ENCODE peak calls at places on chromosomes 7 and 10, in four cellular contexts. One of them, this sample, is unnamed.

GRCh38 chr10:131077031-131077430 is 234.5 kb downstream of the TCERG1L start:
- DNase-seq in SK-N-SH: no peak
- DNase-seq in WTC11: no peak
- DNase-seq in K562: no peak
- DNase-seq in this sample: no peak

GRCh38 chr7:84663224-84663623 is 468.6 kb upstream of the SEMA3A start:
- DNase-seq in SK-N-SH: no peak
- DNase-seq in WTC11: no peak
- DNase-seq in K562: no peak
- DNase-seq in this sample: no peak

GRCh38 chr7:113936535-113936934 is 17.7 kb upstream of the PPP1R3A start:
- DNase-seq in SK-N-SH: no peak
- DNase-seq in WTC11: no peak
- DNase-seq in K562: no peak
- DNase-seq in this sample: no peak

GRCh38 chr7:157007470-157008066 is 2.9 kb downstream of the MNX1 start:
- DNase-seq in SK-N-SH: no peak
- DNase-seq in WTC11: no peak
- DNase-seq in K562: no peak
- DNase-seq in this sample: no peak

GRCh38 chr7:66099232-66099550 is 15.5 kb upstream of the CRCP start:
- DNase-seq in SK-N-SH: no peak
- DNase-seq in WTC11: no peak
- DNase-seq in K562: no peak
- DNase-seq in this sample: no peak

GRCh38 chr7:118573065-118573464 is 348.6 kb downstream of the ANKRD7 start:
- DNase-seq in SK-N-SH: peak; percentile 62
- DNase-seq in WTC11: no peak
- DNase-seq in K562: no peak
- DNase-seq in this sample: no peak

GRCh38 chr10:121285797-121286196 is 312.4 kb downstream of the FGFR2 start:
- DNase-seq in SK-N-SH: peak; percentile 21
- DNase-seq in WTC11: no peak
- DNase-seq in K562: no peak
- DNase-seq in this sample: no peak

GRCh38 chr7:87920578-87920977 is 13.5 kb upstream of the ADAM22 start:
- DNase-seq in SK-N-SH: no peak
- DNase-seq in WTC11: peak; percentile 23
- DNase-seq in K562: no peak
- DNase-seq in this sample: no peak

GRCh38 chr10:95360122-95360715 is 69.4 kb upstream of the PDLIM1 start:
- DNase-seq in SK-N-SH: no peak
- DNase-seq in WTC11: no peak
- DNase-seq in K562: peak; percentile 44
- DNase-seq in this sample: no peak

GRCh38 chr7:1704326-1705241 is 34.5 kb downstream of the ELFN1 start:
- DNase-seq in SK-N-SH: peak; percentile 37
- DNase-seq in WTC11: no peak
- DNase-seq in K562: no peak
- DNase-seq in this sample: no peak

GRCh38 chr10:105549731-105550130 is 908.6 kb downstream of the SORCS3 start:
- DNase-seq in SK-N-SH: no peak
- DNase-seq in WTC11: no peak
- DNase-seq in K562: no peak
- DNase-seq in this sample: no peak

GRCh38 chr10:31977440-31978157 is 49.0 kb upstream of the ARHGAP12 start:
- DNase-seq in SK-N-SH: no peak
- DNase-seq in WTC11: no peak
- DNase-seq in K562: no peak
- DNase-seq in this sample: no peak

GRCh38 chr10:13571541-13571940 is 15.2 kb upstream of the PRPF18 start:
- DNase-seq in SK-N-SH: no peak
- DNase-seq in WTC11: no peak
- DNase-seq in K562: no peak
- DNase-seq in this sample: no peak

DNA sequence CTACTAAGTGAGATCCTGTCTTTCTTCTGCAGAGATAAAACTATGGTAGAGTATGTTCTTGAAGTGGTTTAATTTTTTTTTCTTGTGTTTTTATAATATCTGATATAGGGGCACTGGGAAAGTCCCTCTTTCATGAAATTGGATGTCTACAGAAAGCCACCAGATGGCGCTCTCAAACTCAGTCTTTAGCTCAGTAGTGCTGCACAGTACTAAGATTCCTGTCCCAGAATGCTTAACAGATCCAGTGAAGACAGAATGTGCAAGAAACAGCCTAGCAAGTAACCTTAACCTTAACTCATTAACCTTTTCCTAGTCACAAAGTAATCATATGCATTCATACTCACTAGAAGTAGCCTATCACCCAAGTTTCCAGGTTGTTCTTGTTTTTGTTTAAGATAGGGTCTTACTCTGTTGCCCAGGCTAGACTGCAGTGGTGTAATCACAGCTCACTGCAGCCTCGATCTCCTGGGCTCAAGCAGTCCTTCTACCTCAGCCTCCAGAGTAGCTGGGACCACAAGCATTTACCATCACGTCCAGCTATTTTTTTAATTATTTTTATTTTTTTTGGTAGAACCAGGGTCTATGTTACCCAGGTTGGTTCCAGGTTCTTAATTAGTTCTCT is 56.7 kb downstream of the IDE start:
- DNase-seq in SK-N-SH: peak; percentile 61
- DNase-seq in WTC11: peak; percentile 54
- DNase-seq in K562: peak; percentile 35
- DNase-seq in this sample: peak; percentile 66
- TF ChIP-seq FOXJ3 in SK-N-SH: no peak
- TF ChIP-seq FOXJ3 in WTC11: no peak
- TF ChIP-seq FOXJ3 in K562: no peak
- TF ChIP-seq FOXJ3 in this sample: no peak

GRCh38 chr10:1572519-1573333 is 164.6 kb downstream of the ADARB2 start:
- DNase-seq in SK-N-SH: no peak
- DNase-seq in WTC11: no peak
- DNase-seq in K562: no peak
- DNase-seq in this sample: no peak

GRCh38 chr10:1567742-1568495 is 169.4 kb downstream of the ADARB2 start:
- DNase-seq in SK-N-SH: no peak
- DNase-seq in WTC11: no peak
- DNase-seq in K562: no peak
- DNase-seq in this sample: no peak

GRCh38 chr10:1571587-1572237 is 165.6 kb downstream of the ADARB2 start:
- DNase-seq in SK-N-SH: no peak
- DNase-seq in WTC11: no peak
- DNase-seq in K562: no peak
- DNase-seq in this sample: no peak

GRCh38 chr10:1569208-1569607 is 168.1 kb downstream of the ADARB2 start:
- DNase-seq in SK-N-SH: no peak
- DNase-seq in WTC11: no peak
- DNase-seq in K562: no peak
- DNase-seq in this sample: no peak

DNA sequence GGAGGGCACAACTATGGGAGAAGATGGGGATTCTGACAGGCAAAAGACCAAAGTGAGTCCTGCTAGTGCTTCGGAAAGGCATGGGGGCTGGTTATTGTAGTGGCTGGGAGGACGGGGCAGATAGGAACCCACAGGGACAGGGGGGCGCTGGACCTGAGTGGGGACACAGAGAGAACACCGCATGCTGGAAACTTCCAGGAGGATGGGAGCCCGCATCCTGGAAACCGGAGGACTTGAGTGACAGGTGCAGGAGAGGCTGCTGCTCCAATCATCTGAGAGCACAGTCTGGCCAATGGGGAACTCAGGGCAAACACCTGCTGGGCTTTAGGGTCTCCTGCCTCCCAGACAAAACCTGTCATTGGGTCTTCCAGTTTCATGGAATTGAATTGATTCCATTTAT is 166.7 kb downstream of the ADARB2 start:
- DNase-seq in SK-N-SH: no peak
- DNase-seq in WTC11: no peak
- DNase-seq in K562: no peak
- DNase-seq in this sample: no peak
- TF ChIP-seq FOXJ3 in SK-N-SH: no peak
- TF ChIP-seq FOXJ3 in WTC11: no peak
- TF ChIP-seq FOXJ3 in K562: no peak
- TF ChIP-seq FOXJ3 in this sample: no peak

GRCh38 chr7:135773451-135773850 is 24.8 kb upstream of the FAM180A start:
- DNase-seq in SK-N-SH: no peak
- DNase-seq in WTC11: no peak
- DNase-seq in K562: no peak
- DNase-seq in this sample: no peak

GRCh38 chr7:135775230-135775629 is 26.6 kb upstream of the FAM180A start:
- DNase-seq in SK-N-SH: no peak
- DNase-seq in WTC11: no peak
- DNase-seq in K562: no peak
- DNase-seq in this sample: no peak

GRCh38 chr7:135771961-135772638 is 23.5 kb upstream of the FAM180A start:
- DNase-seq in SK-N-SH: no peak
- DNase-seq in WTC11: no peak
- DNase-seq in K562: no peak
- DNase-seq in this sample: no peak

GRCh38 chr7:135772639-135773019 is 24.0 kb upstream of the FAM180A start:
- DNase-seq in SK-N-SH: no peak
- DNase-seq in WTC11: no peak
- DNase-seq in K562: no peak
- DNase-seq in this sample: no peak

DNA sequence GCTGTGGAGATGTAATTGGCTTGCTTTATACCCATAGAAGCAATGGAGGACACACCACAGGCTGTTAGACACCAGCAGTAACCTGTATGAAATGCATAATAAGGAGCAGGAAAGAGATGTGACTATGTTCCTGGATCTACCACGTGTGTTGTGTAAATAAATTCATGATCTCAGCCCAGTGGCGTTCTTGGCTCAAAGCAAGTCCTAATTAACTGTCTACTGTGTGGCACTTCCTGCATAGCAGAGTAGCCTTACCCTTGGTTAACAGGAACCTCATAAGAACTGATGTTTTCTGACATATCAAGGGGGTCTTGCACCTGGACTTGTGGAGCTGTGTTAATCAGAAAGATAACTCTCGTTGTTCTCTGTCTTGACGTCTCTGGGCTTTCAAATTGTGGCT is 25.7 kb upstream of the FAM180A start:
- DNase-seq in SK-N-SH: no peak
- DNase-seq in WTC11: no peak
- DNase-seq in K562: no peak
- DNase-seq in this sample: peak; percentile 14
- TF ChIP-seq FOXJ3 in SK-N-SH: no peak
- TF ChIP-seq FOXJ3 in WTC11: no peak
- TF ChIP-seq FOXJ3 in K562: no peak
- TF ChIP-seq FOXJ3 in this sample: no peak

DNA sequence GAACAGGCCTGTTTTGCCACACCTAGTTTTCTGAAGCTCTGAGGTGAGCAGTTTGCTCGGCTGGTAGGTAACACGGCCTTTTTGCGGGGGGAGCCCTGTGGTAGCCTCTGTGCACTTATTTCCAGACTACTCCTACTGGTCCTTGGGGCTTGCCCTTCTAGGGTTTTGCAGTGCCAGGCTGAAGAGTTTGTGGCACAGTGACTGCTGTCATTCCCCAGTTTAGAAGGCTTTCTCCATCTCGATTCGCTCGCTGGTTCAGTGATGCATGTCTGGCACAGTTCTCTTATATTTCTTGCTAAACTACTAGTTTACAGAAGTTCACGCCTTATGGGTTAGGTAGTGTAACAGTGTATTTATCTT is 711 bp downstream of the KIF20B start:
- DNase-seq in SK-N-SH: peak; percentile 11
- DNase-seq in WTC11: no peak
- DNase-seq in K562: peak; percentile 9
- DNase-seq in this sample: peak; percentile 11
- TF ChIP-seq FOXJ3 in SK-N-SH: no peak
- TF ChIP-seq FOXJ3 in WTC11: no peak
- TF ChIP-seq FOXJ3 in K562: no peak
- TF ChIP-seq FOXJ3 in this sample: no peak

DNA sequence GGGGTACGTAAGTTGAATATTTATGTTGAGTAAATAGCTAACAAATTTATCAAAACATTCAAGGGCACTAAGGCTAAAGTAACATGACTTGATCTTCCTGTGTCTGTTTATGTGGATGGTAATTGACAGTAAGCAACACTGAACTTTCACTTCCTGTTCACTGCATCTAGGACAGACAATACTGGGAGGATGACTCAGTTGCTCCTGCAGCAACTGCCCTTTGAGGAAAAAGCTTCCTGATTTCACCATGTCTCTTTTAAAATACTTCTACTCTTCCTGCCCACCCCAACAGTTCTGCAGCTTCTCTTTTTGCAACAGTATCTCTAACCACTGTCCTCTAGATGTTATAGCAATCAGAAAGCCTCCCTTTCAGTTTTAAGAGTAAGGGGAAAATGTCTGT is 76.6 kb upstream of the HGF start:
- DNase-seq in SK-N-SH: no peak
- DNase-seq in WTC11: no peak
- DNase-seq in K562: no peak
- DNase-seq in this sample: no peak
- TF ChIP-seq FOXJ3 in SK-N-SH: no peak
- TF ChIP-seq FOXJ3 in WTC11: no peak
- TF ChIP-seq FOXJ3 in K562: no peak
- TF ChIP-seq FOXJ3 in this sample: no peak

This sample was measured in HepG2.